ENCODE peak calls at places on chromosomes 4 and X, in five cellular contexts. L is GM23248, B is NCI-H1092, Q is AG04450, P is hypothalamus. Z is an unnamed sample.

GRCh38 chr4:150049682-150050081 is 28.6 kb upstream of the DCLK2 start:
- DNase-seq in B (no peak), P (no peak), L (no peak), Q (no peak), Z (no peak)

GRCh38 chr4:138297743-138298405 is 55.7 kb upstream of the SLC7A11 start:
- DNase-seq in Q (no peak), L (no peak), B (no peak), P (no peak), Z (no peak)

GRCh38 chr4:4439782-4440181 is 52.9 kb downstream of the NSG1 start:
- DNase-seq in P (no peak), B (no peak), Q (peak; percentile 39), L (no peak), Z (no peak)

GRCh38 chr4:182286035-182286434 is 42.8 kb downstream of the TENM3 start:
- DNase-seq in Q (no peak), B (no peak), L (no peak), P (no peak), Z (no peak)

GRCh38 chr4:125200556-125200955 is 114.2 kb upstream of the FAT4 start:
- DNase-seq in B (no peak), Q (no peak), P (no peak), L (no peak), Z (no peak)

GRCh38 chr4:158649111-158649680 is 22.5 kb downstream of the C4orf46 start:
- DNase-seq in B (no peak), L (peak; percentile 55), Q (no peak), P (no peak), Z (no peak)

GRCh38 chr4:189385098-189385497 is 555.6 kb upstream of the FRG1 start:
- DNase-seq in B (no peak), L (no peak), P (no peak), Q (no peak), Z (no peak)

GRCh38 chrX:50874878-50875277 is 35.7 kb upstream of the BMP15 start:
- DNase-seq in B (no peak), P (no peak), Q (no peak), L (no peak), Z (no peak)

GRCh38 chr4:67746797-67747495 is 7.2 kb downstream of the GNRHR start:
- DNase-seq in Q (no peak), P (no peak), L (peak; percentile 67), B (no peak), Z (no peak)

GRCh38 chr4:83305187-83305586 is 20.6 kb upstream of the COQ2 start:
- DNase-seq in Q (no peak), P (no peak), B (no peak), L (peak; percentile 4), Z (no peak)

GRCh38 chrX:17584248-17584681 is 153.0 kb upstream of the SCML1 start:
- DNase-seq in L (peak; percentile 69), Q (no peak), B (no peak), P (no peak), Z (no peak)

GRCh38 chr4:38752393-38752961 is 30.3 kb downstream of the TLR10 start:
- DNase-seq in P (no peak), L (peak; percentile 54), Q (no peak), B (no peak), Z (no peak)

GRCh38 chrX:118802857-118803256 is 20.8 kb upstream of the ZCCHC12 start:
- DNase-seq in B (no peak), Q (no peak), L (peak; percentile 17), P (no peak), Z (no peak)

GRCh38 chr4:85756938-85757337 is 282.0 kb downstream of the ARHGAP24 start:
- DNase-seq in B (no peak), P (no peak), L (peak; percentile 79), Q (no peak), Z (no peak)

GRCh38 chrX:47283015-47283771 is 50.4 kb downstream of the USP11 start:
- DNase-seq in Q (no peak), P (peak; percentile 2), B (peak; percentile 60), L (peak; percentile 81), Z (peak; percentile 25)

GRCh38 chr4:56908206-56909082 is 744 bp downstream of the REST start:
- DNase-seq in P (peak; percentile 36), Q (no peak), L (peak; percentile 92), B (no peak), Z (no peak)

GRCh38 chr4:5888706-5889696 is 3.9 kb downstream of the CRMP1 start:
- DNase-seq in Q (no peak), P (no peak), L (no peak), B (no peak), Z (no peak)

GRCh38 chr4:31007858-31008257 is 287.7 kb downstream of the PCDH7 start:
- DNase-seq in P (no peak), B (no peak), L (no peak), Q (no peak), Z (no peak)

GRCh38 chrX:1026263-1027015 is 186.0 kb downstream of the CRLF2 start:
- DNase-seq in Q (no peak), L (no peak), B (no peak), P (no peak), Z (no peak)

GRCh38 chr4:42048394-42048793 is 58.1 kb downstream of the SLC30A9 start:
- DNase-seq in B (no peak), Q (peak; percentile 45), L (peak; percentile 74), P (no peak), Z (no peak)

GRCh38 chr4:171644430-171645057 is 168.7 kb upstream of the GALNTL6 start:
- DNase-seq in P (no peak), L (no peak), B (no peak), Q (no peak), Z (no peak)

GRCh38 chr4:34932591-34932990 is 1311.7 kb downstream of the ARAP2 start:
- DNase-seq in Q (no peak), L (no peak), B (no peak), P (no peak), Z (no peak)

GRCh38 chr4:19803406-19803805 is 448.3 kb upstream of the SLIT2 start:
- DNase-seq in Q (no peak), P (no peak), B (no peak), L (peak; percentile 48), Z (no peak)

GRCh38 chr4:10107111-10108091 is 9.2 kb downstream of the WDR1 start:
- DNase-seq in P (no peak), Q (no peak), L (peak; percentile 69), B (no peak), Z (no peak)

GRCh38 chrX:42398967-42399631 is 378.9 kb downstream of the PPP1R2C start:
- DNase-seq in L (no peak), Q (no peak), P (no peak), B (no peak), Z (no peak)